ENCODE peak calls at places on chromosomes 2 and 18, in five cellular contexts. One of them, this sample, is unnamed.

GRCh38 chr18:33584845-33585775 is 7.1 kb downstream of the ASXL3 start:
- DNase-seq in WTC11: no peak
- DNase-seq in K562: no peak
- DNase-seq in HepG2: no peak
- DNase-seq in H1: no peak
- DNase-seq in this sample: no peak

GRCh38 chr2:23614701-23615100 is 229.7 kb downstream of the KLHL29 start:
- DNase-seq in WTC11: no peak
- DNase-seq in K562: no peak
- DNase-seq in HepG2: no peak
- DNase-seq in H1: no peak
- DNase-seq in this sample: no peak

GRCh38 chr2:219254590-219255219 is 987 bp upstream of the TUBA4A start:
- DNase-seq in WTC11: no peak
- DNase-seq in K562: no peak
- DNase-seq in HepG2: no peak
- DNase-seq in H1: no peak
- DNase-seq in this sample: no peak

GRCh38 chr2:234615643-234616356 is 118.9 kb upstream of the ARL4C start:
- DNase-seq in WTC11: no peak
- DNase-seq in K562: no peak
- DNase-seq in HepG2: peak
- DNase-seq in H1: peak
- DNase-seq in this sample: no peak

GRCh38 chr18:79433431-79433830 is 37.7 kb downstream of the NFATC1 start:
- DNase-seq in WTC11: no peak
- DNase-seq in K562: no peak
- DNase-seq in HepG2: no peak
- DNase-seq in H1: no peak
- DNase-seq in this sample: no peak

GRCh38 chr2:232230557-232230956 is 148.0 kb upstream of the ALPP start:
- DNase-seq in WTC11: peak
- DNase-seq in K562: peak
- DNase-seq in HepG2: peak
- DNase-seq in H1: peak
- DNase-seq in this sample: peak

GRCh38 chr2:233044974-233045535 is 12.6 kb downstream of the NEU2 start:
- DNase-seq in WTC11: no peak
- DNase-seq in K562: no peak
- DNase-seq in HepG2: no peak
- DNase-seq in H1: no peak
- DNase-seq in this sample: no peak

GRCh38 chr2:30164131-30164925 is 17.5 kb downstream of the YPEL5 start:
- DNase-seq in WTC11: no peak
- DNase-seq in K562: no peak
- DNase-seq in HepG2: no peak
- DNase-seq in H1: no peak
- DNase-seq in this sample: no peak

GRCh38 chr2:187541086-187542085 is 12.8 kb downstream of the TFPI start:
- DNase-seq in WTC11: no peak
- DNase-seq in K562: no peak
- DNase-seq in HepG2: peak
- DNase-seq in H1: no peak
- DNase-seq in this sample: peak

GRCh38 chr2:8412586-8412985 is 269.3 kb upstream of the ID2 start:
- DNase-seq in WTC11: no peak
- DNase-seq in K562: no peak
- DNase-seq in HepG2: no peak
- DNase-seq in H1: no peak
- DNase-seq in this sample: no peak

GRCh38 chr2:96072746-96073145 is 38.0 kb upstream of the GPAT2 start:
- DNase-seq in WTC11: no peak
- DNase-seq in K562: no peak
- DNase-seq in HepG2: no peak
- DNase-seq in H1: no peak
- DNase-seq in this sample: no peak

GRCh38 chr2:165720526-165720925 is 73.5 kb downstream of the GALNT3 start:
- DNase-seq in WTC11: no peak
- DNase-seq in K562: no peak
- DNase-seq in HepG2: no peak
- DNase-seq in H1: no peak
- DNase-seq in this sample: no peak

GRCh38 chr2:209653164-209653563 is 118.5 kb upstream of the UNC80 start:
- DNase-seq in WTC11: no peak
- DNase-seq in K562: no peak
- DNase-seq in HepG2: no peak
- DNase-seq in H1: no peak
- DNase-seq in this sample: no peak

GRCh38 chr2:214261683-214262082 is 149.2 kb upstream of the VWC2L start:
- DNase-seq in WTC11: no peak
- DNase-seq in K562: no peak
- DNase-seq in HepG2: no peak
- DNase-seq in H1: no peak
- DNase-seq in this sample: no peak

GRCh38 chr2:222076978-222077690 is 221.7 kb downstream of the PAX3 start:
- DNase-seq in WTC11: no peak
- DNase-seq in K562: no peak
- DNase-seq in HepG2: no peak
- DNase-seq in H1: no peak
- DNase-seq in this sample: no peak

GRCh38 chr2:118940486-118941120 is 1.4 kb upstream of the MARCO start:
- DNase-seq in WTC11: no peak
- DNase-seq in K562: no peak
- DNase-seq in HepG2: no peak
- DNase-seq in H1: no peak
- DNase-seq in this sample: no peak

GRCh38 chr2:58047373-58047674 is 718 bp downstream of the VRK2 start:
- DNase-seq in WTC11: no peak
- DNase-seq in K562: no peak
- DNase-seq in HepG2: no peak
- DNase-seq in H1: no peak
- DNase-seq in this sample: peak

GRCh38 chr2:188238386-188238785 is 53.3 kb upstream of the GULP1 start:
- DNase-seq in WTC11: no peak
- DNase-seq in K562: no peak
- DNase-seq in HepG2: no peak
- DNase-seq in H1: no peak
- DNase-seq in this sample: no peak

GRCh38 chr2:101200714-101201113 is 49.5 kb upstream of the TBC1D8 start:
- DNase-seq in WTC11: no peak
- DNase-seq in K562: no peak
- DNase-seq in HepG2: no peak
- DNase-seq in H1: no peak
- DNase-seq in this sample: no peak

GRCh38 chr18:48955528-48956261 is 4.9 kb upstream of the SMAD7 start:
- DNase-seq in WTC11: no peak
- DNase-seq in K562: no peak
- DNase-seq in HepG2: no peak
- DNase-seq in H1: no peak
- DNase-seq in this sample: no peak

GRCh38 chr18:63511285-63511684 is 30.9 kb upstream of the SERPINB12 start:
- DNase-seq in WTC11: peak
- DNase-seq in K562: peak
- DNase-seq in HepG2: peak
- DNase-seq in H1: peak
- DNase-seq in this sample: peak

GRCh38 chr2:34093790-34094189 is 494.7 kb upstream of the FAM98A start:
- DNase-seq in WTC11: no peak
- DNase-seq in K562: no peak
- DNase-seq in HepG2: no peak
- DNase-seq in H1: no peak
- DNase-seq in this sample: no peak

GRCh38 chr18:59902993-59903610 is 3.3 kb downstream of the PMAIP1 start:
- DNase-seq in WTC11: no peak
- DNase-seq in K562: no peak
- DNase-seq in HepG2: no peak
- DNase-seq in H1: no peak
- DNase-seq in this sample: no peak

GRCh38 chr18:23529597-23529996 is 26.3 kb downstream of the RMC1 start:
- DNase-seq in WTC11: no peak
- DNase-seq in K562: peak
- DNase-seq in HepG2: no peak
- DNase-seq in H1: no peak
- DNase-seq in this sample: peak

GRCh38 chr2:37246205-37246604 is 14.7 kb downstream of the NDUFAF7 start:
- DNase-seq in WTC11: no peak
- DNase-seq in K562: no peak
- DNase-seq in HepG2: no peak
- DNase-seq in H1: no peak
- DNase-seq in this sample: no peak

GRCh38 chr18:5456577-5457466 is 87.0 kb downstream of the EPB41L3 start:
- DNase-seq in WTC11: peak
- DNase-seq in K562: no peak
- DNase-seq in HepG2: peak
- DNase-seq in H1: peak
- DNase-seq in this sample: no peak

GRCh38 chr18:27803957-27804356 is 373.0 kb downstream of the CDH2 start:
- DNase-seq in WTC11: no peak
- DNase-seq in K562: no peak
- DNase-seq in HepG2: no peak
- DNase-seq in H1: no peak
- DNase-seq in this sample: no peak

GRCh38 chr18:38851526-38851925 is 1285.9 kb upstream of the CELF4 start:
- DNase-seq in WTC11: no peak
- DNase-seq in K562: no peak
- DNase-seq in HepG2: no peak
- DNase-seq in H1: no peak
- DNase-seq in this sample: no peak

GRCh38 chr2:121237980-121238665 is 46.9 kb downstream of the TFCP2L1 start:
- DNase-seq in WTC11: no peak
- DNase-seq in K562: no peak
- DNase-seq in HepG2: no peak
- DNase-seq in H1: no peak
- DNase-seq in this sample: no peak
- TF ChIP-seq JUN in WTC11: no peak
- TF ChIP-seq JUN in K562: no peak
- TF ChIP-seq JUN in HepG2: no peak
- TF ChIP-seq JUN in H1: no peak
- TF ChIP-seq JUN in this sample: no peak

DNA sequence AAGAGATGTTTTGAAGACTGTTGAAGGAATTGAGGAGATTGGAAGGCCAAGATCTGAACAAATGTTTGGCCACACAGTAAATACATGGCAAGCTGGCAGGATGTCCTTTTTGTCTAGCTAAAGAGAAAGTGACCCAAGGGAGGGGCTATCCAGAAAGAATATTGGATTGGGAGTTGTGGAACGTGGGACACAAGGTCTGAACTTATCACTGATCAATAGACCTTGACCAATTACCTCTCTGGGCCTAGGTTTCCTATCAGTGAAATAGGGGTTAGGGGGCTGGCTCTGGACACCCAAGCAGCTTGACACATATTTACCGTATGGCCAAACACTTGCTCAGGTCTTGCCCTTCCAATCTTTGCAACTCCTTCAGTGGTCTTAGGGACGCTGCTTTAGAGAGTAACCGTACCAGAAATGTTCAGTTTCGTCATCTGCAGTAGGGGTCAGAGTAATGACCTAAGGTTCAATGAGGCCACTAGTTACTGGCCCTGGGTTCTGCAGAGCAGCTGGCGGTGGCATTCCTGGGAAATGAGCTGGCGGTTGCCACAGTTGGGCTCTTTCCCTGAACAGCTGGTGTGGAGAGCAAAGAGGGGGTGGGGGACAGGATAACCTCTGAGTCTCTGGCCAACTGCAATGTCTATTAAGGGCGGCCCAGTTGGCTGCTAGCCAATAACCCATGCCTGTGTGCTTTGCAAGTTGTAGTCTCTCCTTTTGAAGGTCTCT is 70.1 kb upstream of the STPG4 start:
- DNase-seq in WTC11: no peak
- DNase-seq in K562: peak
- DNase-seq in HepG2: peak
- DNase-seq in H1: no peak
- DNase-seq in this sample: peak
- TF ChIP-seq USF2 in WTC11: no peak
- TF ChIP-seq USF2 in K562: no peak
- TF ChIP-seq USF2 in HepG2: no peak
- TF ChIP-seq USF2 in H1: no peak
- TF ChIP-seq USF2 in this sample: no peak

DNA sequence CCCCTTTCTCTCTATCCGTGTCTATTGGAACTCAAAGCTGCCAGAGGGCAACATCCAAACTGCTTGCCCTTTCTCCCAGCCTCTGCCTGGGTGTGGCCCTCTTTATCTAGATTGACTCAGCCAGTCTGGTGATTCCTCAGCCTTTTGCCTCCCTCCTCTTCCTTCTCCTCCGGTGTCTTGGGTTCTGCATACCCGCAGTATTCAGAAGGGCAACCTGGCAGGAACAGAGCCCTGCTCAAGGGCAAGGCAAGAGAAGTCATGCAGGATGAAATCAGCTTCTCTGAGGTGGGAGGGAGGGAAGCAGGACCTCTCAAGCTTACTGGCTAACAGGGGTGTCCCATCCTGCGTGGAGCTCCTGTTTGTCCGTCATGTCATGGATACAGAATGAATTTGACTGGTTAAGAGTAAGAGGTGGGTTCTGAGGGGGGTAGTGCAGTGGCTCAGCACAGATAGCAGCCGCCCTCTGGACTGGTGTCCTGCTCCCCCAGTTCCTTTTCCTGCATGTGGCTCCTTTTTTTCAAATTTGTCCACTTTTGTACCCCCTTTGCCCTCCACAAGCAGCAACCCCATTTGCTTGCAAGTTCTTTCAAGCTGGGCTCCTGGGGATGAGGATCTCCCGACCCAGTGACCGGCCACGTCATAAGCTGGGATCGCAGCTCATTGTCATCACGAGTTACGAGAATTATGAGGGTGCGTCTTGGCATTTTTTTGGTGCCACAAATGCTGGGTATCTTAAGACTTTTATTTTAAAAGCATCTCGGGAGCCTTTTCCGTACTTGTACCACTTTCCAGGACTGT is 154.1 kb downstream of the FHOD3 start:
- DNase-seq in WTC11: no peak
- DNase-seq in K562: no peak
- DNase-seq in HepG2: no peak
- DNase-seq in H1: no peak
- DNase-seq in this sample: no peak
- TF ChIP-seq JUN in WTC11: no peak
- TF ChIP-seq JUN in K562: no peak
- TF ChIP-seq JUN in HepG2: no peak
- TF ChIP-seq JUN in H1: no peak
- TF ChIP-seq JUN in this sample: no peak

GRCh38 chr2:201216918-201217317 is 34.0 kb downstream of the CASP10 start:
- DNase-seq in WTC11: no peak
- DNase-seq in K562: no peak
- DNase-seq in HepG2: no peak
- DNase-seq in H1: no peak
- DNase-seq in this sample: no peak

GRCh38 chr2:201219328-201220096 is 36.6 kb downstream of the CASP10 start:
- DNase-seq in WTC11: no peak
- DNase-seq in K562: no peak
- DNase-seq in HepG2: no peak
- DNase-seq in H1: no peak
- DNase-seq in this sample: no peak

GRCh38 chr2:201220102-201220570 is 37.2 kb downstream of the CASP10 start:
- DNase-seq in WTC11: no peak
- DNase-seq in K562: peak
- DNase-seq in HepG2: no peak
- DNase-seq in H1: no peak
- DNase-seq in this sample: no peak

GRCh38 chr2:201215963-201216362 is 33.0 kb downstream of the CASP10 start:
- DNase-seq in WTC11: no peak
- DNase-seq in K562: no peak
- DNase-seq in HepG2: no peak
- DNase-seq in H1: no peak
- DNase-seq in this sample: no peak

GRCh38 chr2:201218780-201219179 is 35.8 kb downstream of the CASP10 start:
- DNase-seq in WTC11: no peak
- DNase-seq in K562: no peak
- DNase-seq in HepG2: no peak
- DNase-seq in H1: no peak
- DNase-seq in this sample: no peak
- TF ChIP-seq USF2 in WTC11: no peak
- TF ChIP-seq USF2 in K562: no peak
- TF ChIP-seq USF2 in HepG2: no peak
- TF ChIP-seq USF2 in H1: no peak
- TF ChIP-seq USF2 in this sample: no peak

This sample was measured in A549.